ENCODE peak calls at places on chromosomes 1 and 21, in ten cellular contexts. R is caudate nucleus; S is BE2C; O is H1; J is effector CD8-positive, alpha-beta T cell; M is AG08395; E is T-cell; Q is NCI-H460; U is lung microvascular endothelial cell; A is HTR-8/SVneo. X is an unnamed sample.

GRCh38 chr1:21338568-21339401 is 48.5 kb upstream of the ECE1 start:
- DNase-seq in R (no peak), S (no peak), O (no peak), J (no peak), M (no peak), E (no peak), Q (peak), U (no peak), A (no peak), X (peak)

GRCh38 chr1:112983540-112984131 is 27.6 kb upstream of the SLC16A1 start:
- DNase-seq in R (no peak), S (no peak), O (no peak), J (no peak), M (no peak), E (no peak), Q (no peak), U (no peak), A (no peak), X (no peak)

GRCh38 chr1:3914331-3914851 is 14.3 kb upstream of the C1orf174 start:
- DNase-seq in R (no peak), S (no peak), O (no peak), J (no peak), M (no peak), E (no peak), Q (no peak), U (no peak), A (no peak), X (no peak)

GRCh38 chr1:31005617-31006166 is 59.8 kb downstream of the PUM1 start:
- DNase-seq in R (no peak), S (no peak), O (no peak), J (no peak), M (no peak), E (no peak), Q (no peak), U (no peak), A (no peak), X (no peak)

GRCh38 chr1:15328785-15329480 is 80.8 kb upstream of the EFHD2 start:
- DNase-seq in R (no peak), S (no peak), O (no peak), J (no peak), M (peak), E (no peak), Q (no peak), U (peak), A (no peak), X (no peak)

GRCh38 chr1:150642296-150642695 is 12.9 kb upstream of the ENSA start:
- DNase-seq in R (no peak), S (no peak), O (no peak), J (no peak), M (no peak), E (no peak), Q (no peak), U (no peak), A (no peak), X (no peak)

GRCh38 chr1:3662080-3662671 is 9.9 kb downstream of the TP73 start:
- DNase-seq in R (no peak), S (no peak), O (no peak), J (no peak), M (no peak), E (no peak), Q (no peak), U (no peak), A (no peak), X (no peak)

GRCh38 chr1:119080586-119080985 is 59.9 kb downstream of the WARS2 start:
- DNase-seq in R (no peak), S (no peak), O (peak), J (no peak), M (peak), E (no peak), Q (no peak), U (peak), A (peak), X (peak)

GRCh38 chr21:44708213-44708865 is 3.0 kb downstream of the TSPEAR start:
- DNase-seq in R (no peak), S (no peak), O (no peak), J (no peak), M (no peak), E (no peak), Q (no peak), U (no peak), A (no peak), X (no peak)

GRCh38 chr1:207097871-207098324 is 6.1 kb upstream of the C4BPA start:
- DNase-seq in R (no peak), S (no peak), O (no peak), J (no peak), M (no peak), E (no peak), Q (no peak), U (no peak), A (no peak), X (peak)

GRCh38 chr1:172770081-172770480 is 111.2 kb downstream of the FASLG start:
- DNase-seq in R (no peak), S (no peak), O (no peak), J (no peak), M (no peak), E (no peak), Q (no peak), U (no peak), A (no peak), X (no peak)

GRCh38 chr1:182069028-182069466 is 7.5 kb upstream of the ZNF648 start:
- DNase-seq in R (no peak), S (peak), O (peak), J (no peak), M (peak), E (no peak), Q (peak), U (peak), A (peak), X (peak)

GRCh38 chr1:109622103-109622892 is 2.7 kb downstream of the AMPD2 start:
- DNase-seq in R (no peak), S (no peak), O (no peak), J (no peak), M (no peak), E (no peak), Q (no peak), U (no peak), A (no peak), X (no peak)

GRCh38 chr1:155929057-155929456 is 5.2 kb downstream of the KHDC4 start:
- DNase-seq in R (no peak), S (no peak), O (no peak), J (no peak), M (no peak), E (no peak), Q (no peak), U (peak), A (no peak), X (peak)

GRCh38 chr21:45011911-45012660 is 62.3 kb upstream of the ADARB1 start:
- DNase-seq in R (no peak), S (peak), O (peak), J (no peak), M (peak), E (no peak), Q (peak), U (peak), A (peak), X (peak)

GRCh38 chr1:10431065-10431730 is 965 bp downstream of the CENPS start:
- DNase-seq in R (no peak), S (no peak), O (no peak), J (peak), M (peak), E (no peak), Q (no peak), U (no peak), A (peak), X (peak)

GRCh38 chr1:6041432-6042062 is 4.1 kb upstream of the KCNAB2 start:
- DNase-seq in R (no peak), S (peak), O (no peak), J (peak), M (peak), E (no peak), Q (no peak), U (peak), A (peak), X (peak)

GRCh38 chr1:25990702-25991395 is 7.0 kb downstream of the PAFAH2 start:
- DNase-seq in R (no peak), S (no peak), O (no peak), J (peak), M (no peak), E (peak), Q (no peak), U (no peak), A (no peak), X (no peak)

GRCh38 chr1:239706245-239706892 is 320.0 kb downstream of the CHRM3 start:
- DNase-seq in R (no peak), S (no peak), O (no peak), J (no peak), M (no peak), E (no peak), Q (no peak), U (no peak), A (no peak), X (no peak)

GRCh38 chr1:55965981-55966461 is 613.3 kb downstream of the PLPP3 start:
- DNase-seq in R (no peak), S (no peak), O (no peak), J (no peak), M (no peak), E (no peak), Q (no peak), U (no peak), A (peak), X (peak)

GRCh38 chr1:36115200-36115669 is 9.8 kb downstream of the COL8A2 start:
- DNase-seq in R (no peak), S (no peak), O (no peak), J (no peak), M (peak), E (no peak), Q (no peak), U (no peak), A (no peak), X (no peak)

GRCh38 chr1:159008744-159009188 is 941 bp upstream of the IFI16 start:
- DNase-seq in R (no peak), S (no peak), O (no peak), J (no peak), M (no peak), E (peak), Q (no peak), U (peak), A (no peak), X (no peak)

X was measured in PC-3.